ENCODE peak calls at places on chromosome 18, in ten cellular contexts. S, P, A, V, H, M, G, B, E and R are unnamed samples.

GRCh38 chr18:76957384-76958355 is 135.3 kb downstream of the ZNF236 start:
- DNase-seq in S (no peak), P (no peak), A (peak), V (no peak), H (peak), M (no peak), G (no peak), B (no peak), E (no peak), R (no peak)

GRCh38 chr18:50970006-50970405 is 2.2 kb downstream of the ELAC1 start:
- DNase-seq in S (peak), P (no peak), A (no peak), V (no peak), H (peak), M (no peak), G (peak), B (no peak), E (peak), R (no peak)

GRCh38 chr18:36811955-36812354 is 16.8 kb downstream of the TPGS2 start:
- DNase-seq in S (no peak), P (no peak), A (peak), V (no peak), H (no peak), M (no peak), G (no peak), B (no peak), E (no peak), R (no peak)

GRCh38 chr18:38563396-38563980 is 997.9 kb upstream of the CELF4 start:
- DNase-seq in S (no peak), P (no peak), A (no peak), V (no peak), H (no peak), M (no peak), G (no peak), B (no peak), E (no peak), R (no peak)

GRCh38 chr18:25896178-25896780 is 194.1 kb downstream of the SS18 start:
- DNase-seq in S (peak), P (peak), A (peak), V (no peak), H (peak), M (peak), G (peak), B (no peak), E (no peak), R (no peak)

GRCh38 chr18:69599377-69599776 is 198.7 kb downstream of the DOK6 start:
- DNase-seq in S (no peak), P (no peak), A (no peak), V (no peak), H (no peak), M (no peak), G (no peak), B (no peak), E (no peak), R (no peak)

GRCh38 chr18:76405761-76406356 is 89.2 kb downstream of the ZNF516 start:
- DNase-seq in S (peak), P (peak), A (peak), V (no peak), H (no peak), M (peak), G (peak), B (no peak), E (peak), R (no peak)

GRCh38 chr18:29161429-29161828 is 984.5 kb upstream of the CDH2 start:
- DNase-seq in S (no peak), P (no peak), A (no peak), V (no peak), H (no peak), M (no peak), G (no peak), B (no peak), E (no peak), R (no peak)

GRCh38 chr18:7390731-7391492 is 160.0 kb downstream of the LRRC30 start:
- DNase-seq in S (no peak), P (no peak), A (no peak), V (no peak), H (no peak), M (no peak), G (no peak), B (no peak), E (no peak), R (no peak)

GRCh38 chr18:36889316-36889715 is 60.4 kb downstream of the KIAA1328 start:
- DNase-seq in S (no peak), P (no peak), A (no peak), V (no peak), H (peak), M (no peak), G (no peak), B (no peak), E (no peak), R (no peak)

GRCh38 chr18:50287028-50287440 is 458 bp downstream of the CXXC1 start:
- DNase-seq in S (no peak), P (no peak), A (no peak), V (no peak), H (no peak), M (no peak), G (peak), B (no peak), E (no peak), R (no peak)

GRCh38 chr18:11025671-11026070 is 123.7 kb downstream of the PIEZO2 start:
- DNase-seq in S (no peak), P (no peak), A (no peak), V (no peak), H (no peak), M (no peak), G (no peak), B (no peak), E (no peak), R (no peak)

GRCh38 chr18:45503988-45504387 is 111.3 kb upstream of the SLC14A2 start:
- DNase-seq in S (no peak), P (no peak), A (no peak), V (no peak), H (no peak), M (no peak), G (no peak), B (no peak), E (no peak), R (no peak)

GRCh38 chr18:907171-907879 is 2.7 kb downstream of the ADCYAP1 start:
- DNase-seq in S (no peak), P (peak), A (no peak), V (no peak), H (no peak), M (no peak), G (peak), B (no peak), E (no peak), R (no peak)

GRCh38 chr18:46474487-46475366 is 182.3 kb downstream of the LOXHD1 start:
- DNase-seq in S (no peak), P (no peak), A (no peak), V (no peak), H (no peak), M (no peak), G (peak), B (no peak), E (no peak), R (no peak)

GRCh38 chr18:55265130-55265675 is 305.9 kb upstream of the CCDC68 start:
- DNase-seq in S (no peak), P (no peak), A (no peak), V (no peak), H (no peak), M (no peak), G (no peak), B (no peak), E (no peak), R (no peak)

GRCh38 chr18:66931010-66931409 is 327.1 kb upstream of the CDH19 start:
- DNase-seq in S (no peak), P (peak), A (no peak), V (no peak), H (no peak), M (no peak), G (no peak), B (no peak), E (no peak), R (no peak)

GRCh38 chr18:64165906-64166305 is 17.0 kb upstream of the LINC00305 start:
- DNase-seq in S (no peak), P (no peak), A (no peak), V (no peak), H (no peak), M (no peak), G (no peak), B (no peak), E (no peak), R (no peak)

GRCh38 chr18:31723998-31724711 is 36.5 kb downstream of the SLC25A52 start:
- DNase-seq in S (peak), P (no peak), A (peak), V (no peak), H (peak), M (no peak), G (peak), B (no peak), E (peak), R (no peak)

GRCh38 chr18:13474907-13475306 is 251.5 kb downstream of the FAM210A start:
- DNase-seq in S (no peak), P (no peak), A (no peak), V (no peak), H (no peak), M (no peak), G (no peak), B (no peak), E (no peak), R (no peak)

GRCh38 chr18:62942578-62942977 is 227.2 kb downstream of the PHLPP1 start:
- DNase-seq in S (no peak), P (no peak), A (no peak), V (no peak), H (no peak), M (no peak), G (no peak), B (no peak), E (no peak), R (no peak)

GRCh38 chr18:32906506-32907214 is 133.8 kb upstream of the KLHL14 start:
- DNase-seq in S (no peak), P (peak), A (no peak), V (no peak), H (no peak), M (no peak), G (peak), B (no peak), E (no peak), R (no peak)

GRCh38 chr18:51666717-51667320 is 469.3 kb upstream of the MEX3C start:
- DNase-seq in S (no peak), P (peak), A (peak), V (no peak), H (peak), M (peak), G (peak), B (no peak), E (peak), R (peak)

GRCh38 chr18:46042571-46043123 is 29.4 kb downstream of the PSTPIP2 start:
- DNase-seq in S (no peak), P (peak), A (peak), V (no peak), H (no peak), M (no peak), G (no peak), B (no peak), E (no peak), R (no peak)

GRCh38 chr18:8333961-8334360 is 275.3 kb upstream of the RAB12 start:
- DNase-seq in S (no peak), P (no peak), A (no peak), V (no peak), H (no peak), M (no peak), G (no peak), B (no peak), E (no peak), R (no peak)

GRCh38 chr18:63882333-63883141 is 5.0 kb upstream of the SERPINB2 start:
- DNase-seq in S (no peak), P (no peak), A (peak), V (no peak), H (no peak), M (no peak), G (peak), B (no peak), E (peak), R (no peak)

GRCh38 chr18:60059216-60059615 is 159.4 kb downstream of the PMAIP1 start:
- DNase-seq in S (no peak), P (no peak), A (no peak), V (no peak), H (no peak), M (no peak), G (no peak), B (no peak), E (no peak), R (no peak)

GRCh38 chr18:427005-427404 is 73.5 kb downstream of the COLEC12 start:
- DNase-seq in S (no peak), P (no peak), A (peak), V (no peak), H (no peak), M (no peak), G (no peak), B (no peak), E (no peak), R (no peak)

GRCh38 chr18:44725300-44726096 is 44.8 kb downstream of the SETBP1 start:
- DNase-seq in S (peak), P (no peak), A (peak), V (peak), H (peak), M (no peak), G (no peak), B (peak), E (no peak), R (no peak)

GRCh38 chr18:1760901-1761300 is 810.4 kb downstream of the METTL4 start:
- DNase-seq in S (no peak), P (no peak), A (no peak), V (no peak), H (no peak), M (no peak), G (no peak), B (no peak), E (no peak), R (no peak)

GRCh38 chr18:42617086-42617725 is 498.3 kb downstream of the RIT2 start:
- DNase-seq in S (no peak), P (no peak), A (peak), V (no peak), H (no peak), M (no peak), G (no peak), B (no peak), E (no peak), R (no peak)

GRCh38 chr18:36399055-36399454 is 101.5 kb downstream of the FHOD3 start:
- DNase-seq in S (no peak), P (no peak), A (no peak), V (no peak), H (no peak), M (no peak), G (no peak), B (no peak), E (no peak), R (no peak)

GRCh38 chr18:79735071-79735980 is 55.7 kb downstream of the CTDP1 start:
- DNase-seq in S (no peak), P (no peak), A (no peak), V (no peak), H (no peak), M (no peak), G (no peak), B (no peak), E (no peak), R (no peak)

GRCh38 chr18:5302606-5303005 is 7.1 kb upstream of the ZBTB14 start:
- DNase-seq in S (no peak), P (no peak), A (no peak), V (no peak), H (no peak), M (no peak), G (no peak), B (no peak), E (no peak), R (no peak)

GRCh38 chr18:415627-416612 is 84.6 kb downstream of the COLEC12 start:
- DNase-seq in S (no peak), P (no peak), A (peak), V (no peak), H (no peak), M (no peak), G (no peak), B (no peak), E (no peak), R (no peak)

GRCh38 chr18:74251297-74252031 is 40.3 kb downstream of the CYB5A start:
- DNase-seq in S (no peak), P (peak), A (peak), V (no peak), H (peak), M (no peak), G (no peak), B (no peak), E (no peak), R (no peak)

GRCh38 chr18:74589021-74589420 is 8.6 kb upstream of the ZNF407 start:
- DNase-seq in S (no peak), P (no peak), A (no peak), V (no peak), H (no peak), M (no peak), G (no peak), B (no peak), E (no peak), R (no peak)

GRCh38 chr18:51149605-51150429 is 47.7 kb downstream of the MEX3C start:
- DNase-seq in S (no peak), P (no peak), A (peak), V (no peak), H (peak), M (no peak), G (no peak), B (no peak), E (no peak), R (no peak)

GRCh38 chr18:31992836-31993575 is 25.6 kb upstream of the RNF125 start:
- DNase-seq in S (no peak), P (peak), A (peak), V (no peak), H (no peak), M (no peak), G (no peak), B (no peak), E (no peak), R (no peak)

GRCh38 chr18:53534695-53535094 is 689.8 kb downstream of the MBD2 start:
- DNase-seq in S (no peak), P (no peak), A (peak), V (no peak), H (no peak), M (peak), G (peak), B (no peak), E (no peak), R (peak)

DNA sequence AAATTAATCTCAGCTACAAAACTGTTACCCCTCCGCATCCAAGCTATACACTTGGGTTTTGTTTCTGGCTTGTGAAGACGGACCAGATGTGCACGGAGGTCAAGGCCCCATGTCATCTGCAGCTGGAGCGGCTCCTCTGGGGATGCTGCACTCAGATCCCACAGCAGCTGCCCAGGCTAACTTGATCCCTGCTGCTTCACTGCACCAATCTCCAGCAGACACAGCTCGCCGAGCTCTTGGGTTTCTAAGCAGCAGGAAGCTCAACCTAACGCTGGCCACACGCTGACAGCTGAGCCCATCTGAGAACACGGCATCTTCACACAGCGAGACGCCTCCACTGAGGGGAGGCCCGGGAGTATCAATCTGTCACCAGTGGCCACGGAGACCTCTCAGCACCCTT is 67.4 kb downstream of the EMILIN2 start:
- DNase-seq in S (no peak), P (no peak), A (no peak), V (no peak), H (no peak), M (no peak), G (no peak), B (no peak), E (no peak), R (no peak)
- H3K27ac ChIP-seq in S (no peak), P (no peak), A (peak), V (no peak), H (no peak), M (no peak), G (no peak), B (no peak), E (no peak), R (no peak)

GRCh38 chr18:12076424-12077140 is 17.1 kb upstream of the ANKRD62 start:
- DNase-seq in S (no peak), P (peak), A (peak), V (no peak), H (no peak), M (no peak), G (peak), B (no peak), E (peak), R (no peak)
- H3K27ac ChIP-seq in S (peak), P (no peak), A (no peak), V (no peak), H (no peak), M (peak), G (no peak), B (no peak), E (no peak), R (no peak)

DNA sequence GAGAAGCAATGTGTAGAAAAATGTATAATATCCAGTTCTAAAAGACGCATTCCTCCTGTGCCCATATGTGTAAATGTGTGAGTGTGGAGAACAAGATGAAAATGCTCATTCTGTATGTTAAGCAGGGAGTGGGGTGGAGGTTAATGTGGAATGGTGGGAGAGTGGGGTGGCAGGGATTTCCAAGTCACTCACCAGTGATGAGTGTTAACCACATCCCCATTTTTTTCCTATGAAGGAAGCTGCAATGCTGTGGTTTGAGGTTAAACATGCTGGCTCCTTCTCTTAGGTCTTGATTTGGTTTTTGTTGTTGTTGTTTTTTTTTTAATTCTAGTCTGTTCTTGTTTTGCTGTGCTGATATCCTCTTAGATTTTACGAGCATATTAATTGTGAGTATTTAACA is 169.4 kb downstream of the NEDD4L start:
- DNase-seq in S (no peak), P (no peak), A (peak), V (no peak), H (no peak), M (no peak), G (no peak), B (no peak), E (no peak), R (no peak)
- H3K27ac ChIP-seq in S (no peak), P (no peak), A (no peak), V (no peak), H (no peak), M (no peak), G (no peak), B (no peak), E (peak), R (no peak)

GRCh38 chr18:22344908-22345670 is 72.6 kb downstream of the CTAGE1 start:
- DNase-seq in S (peak), P (no peak), A (no peak), V (no peak), H (peak), M (no peak), G (no peak), B (no peak), E (no peak), R (no peak)
- H3K27ac ChIP-seq in S (peak), P (no peak), A (no peak), V (peak), H (peak), M (peak), G (peak), B (no peak), E (peak), R (no peak)

DNA sequence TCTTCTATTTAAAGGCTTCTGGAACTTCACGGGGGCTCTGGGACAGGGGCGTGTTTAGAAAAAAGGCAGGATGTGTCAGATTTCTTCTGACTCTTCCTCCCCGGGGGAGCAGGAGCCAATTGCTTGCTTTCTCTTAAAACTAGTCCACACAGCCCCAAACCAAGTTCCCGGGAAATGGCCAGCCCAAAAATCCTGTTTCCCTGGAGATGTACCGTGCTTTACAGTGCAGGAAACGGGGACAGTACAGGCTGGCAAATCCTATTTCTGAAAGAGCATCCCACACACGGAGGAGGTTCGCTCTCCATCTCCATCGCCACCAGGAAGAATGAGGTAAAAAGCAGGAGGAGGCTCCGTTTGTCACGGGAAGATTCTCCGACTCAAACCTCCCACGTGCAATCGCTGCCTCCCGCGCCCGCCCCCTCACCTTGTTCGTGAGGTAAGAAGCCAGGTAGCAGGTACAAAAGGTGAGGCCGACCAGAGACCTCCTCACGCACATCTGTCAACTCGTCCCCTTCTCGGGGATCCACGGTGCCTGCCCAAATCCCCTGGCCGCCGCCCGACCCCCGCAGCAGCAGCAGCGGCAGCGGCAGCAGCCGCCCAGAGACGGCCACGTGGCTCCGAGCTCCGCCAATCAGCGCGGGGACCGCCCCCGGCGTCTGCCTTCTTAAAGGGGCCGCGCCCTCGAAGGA is 15.6 kb upstream of the RIOK3 start:
- DNase-seq in S (peak), P (peak), A (peak), V (peak), H (peak), M (peak), G (peak), B (peak), E (peak), R (peak)
- H3K27ac ChIP-seq in S (peak), P (no peak), A (no peak), V (peak), H (no peak), M (peak), G (no peak), B (no peak), E (peak), R (peak)

DNA sequence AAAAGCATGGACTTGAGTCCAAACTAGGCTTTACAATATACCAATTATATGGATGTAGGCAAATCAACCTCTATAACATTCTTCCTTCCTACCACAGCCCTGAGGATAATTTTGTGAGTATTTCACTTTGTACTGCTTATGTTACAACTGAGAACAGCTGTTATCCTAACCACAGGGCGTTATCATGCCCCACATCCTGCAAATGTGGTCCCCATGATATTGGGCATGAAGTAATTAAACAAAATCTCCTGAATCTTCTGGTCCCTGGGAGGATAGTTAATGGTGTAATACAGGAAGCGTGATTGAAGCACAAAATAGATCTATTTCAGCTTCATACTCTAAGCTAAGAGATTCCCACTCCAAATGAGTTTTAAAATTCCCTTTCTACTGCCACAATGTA is 223.6 kb downstream of the CDH20 start:
- DNase-seq in S (no peak), P (no peak), A (no peak), V (no peak), H (no peak), M (no peak), G (no peak), B (no peak), E (no peak), R (no peak)
- H3K27ac ChIP-seq in S (no peak), P (no peak), A (no peak), V (no peak), H (no peak), M (no peak), G (no peak), B (no peak), E (no peak), R (no peak)